ENCODE peak calls at places on chromosomes 11 and 22, in five cellular contexts. One of them, this sample, is unnamed.

GRCh38 chr11:32118025-32118974 is 27.4 kb downstream of the RCN1 start:
- DNase-seq in stimulated activated CD8-positive, alpha-beta memory T cell treated with anti-CD3 and anti-CD28 coated beads, Interleukin-4, amount 100 ng/mL, for 24 hours: no peak
- DNase-seq in neural crest cell: no peak
- DNase-seq in CD8-positive, alpha-beta T cell: no peak
- DNase-seq in PC-3: peak
- DNase-seq in this sample: no peak

GRCh38 chr11:36352919-36353318 is 56.8 kb downstream of the PRR5L start:
- DNase-seq in CD8-positive, alpha-beta T cell: peak
- DNase-seq in PC-3: no peak
- DNase-seq in neural crest cell: no peak
- DNase-seq in stimulated activated CD8-positive, alpha-beta memory T cell treated with anti-CD3 and anti-CD28 coated beads, Interleukin-4, amount 100 ng/mL, for 24 hours: peak
- DNase-seq in this sample: no peak

GRCh38 chr11:15157181-15157580 is 42.5 kb downstream of the INSC start:
- DNase-seq in stimulated activated CD8-positive, alpha-beta memory T cell treated with anti-CD3 and anti-CD28 coated beads, Interleukin-4, amount 100 ng/mL, for 24 hours: no peak
- DNase-seq in CD8-positive, alpha-beta T cell: no peak
- DNase-seq in neural crest cell: no peak
- DNase-seq in PC-3: peak
- DNase-seq in this sample: no peak

GRCh38 chr22:47616396-47617020 is 854.1 kb downstream of the TBC1D22A start:
- DNase-seq in neural crest cell: no peak
- DNase-seq in CD8-positive, alpha-beta T cell: no peak
- DNase-seq in stimulated activated CD8-positive, alpha-beta memory T cell treated with anti-CD3 and anti-CD28 coated beads, Interleukin-4, amount 100 ng/mL, for 24 hours: no peak
- DNase-seq in PC-3: no peak
- DNase-seq in this sample: no peak

GRCh38 chr11:70573701-70574151 is 175.4 kb downstream of the CTTN start:
- DNase-seq in CD8-positive, alpha-beta T cell: no peak
- DNase-seq in neural crest cell: no peak
- DNase-seq in stimulated activated CD8-positive, alpha-beta memory T cell treated with anti-CD3 and anti-CD28 coated beads, Interleukin-4, amount 100 ng/mL, for 24 hours: no peak
- DNase-seq in PC-3: no peak
- DNase-seq in this sample: no peak

GRCh38 chr11:105273660-105274280 is 134.2 kb upstream of the CARD18 start:
- DNase-seq in CD8-positive, alpha-beta T cell: no peak
- DNase-seq in PC-3: no peak
- DNase-seq in stimulated activated CD8-positive, alpha-beta memory T cell treated with anti-CD3 and anti-CD28 coated beads, Interleukin-4, amount 100 ng/mL, for 24 hours: no peak
- DNase-seq in neural crest cell: no peak
- DNase-seq in this sample: no peak

GRCh38 chr11:111606986-111607385 is 4.7 kb downstream of the SIK2 start:
- DNase-seq in neural crest cell: no peak
- DNase-seq in stimulated activated CD8-positive, alpha-beta memory T cell treated with anti-CD3 and anti-CD28 coated beads, Interleukin-4, amount 100 ng/mL, for 24 hours: no peak
- DNase-seq in PC-3: no peak
- DNase-seq in CD8-positive, alpha-beta T cell: no peak
- DNase-seq in this sample: no peak

GRCh38 chr11:60498853-60499252 is 6.3 kb downstream of the MS4A12 start:
- DNase-seq in CD8-positive, alpha-beta T cell: no peak
- DNase-seq in neural crest cell: no peak
- DNase-seq in PC-3: no peak
- DNase-seq in stimulated activated CD8-positive, alpha-beta memory T cell treated with anti-CD3 and anti-CD28 coated beads, Interleukin-4, amount 100 ng/mL, for 24 hours: no peak
- DNase-seq in this sample: no peak

GRCh38 chr22:20905415-20906386 is 11.5 kb upstream of the CRKL start:
- DNase-seq in neural crest cell: no peak
- DNase-seq in stimulated activated CD8-positive, alpha-beta memory T cell treated with anti-CD3 and anti-CD28 coated beads, Interleukin-4, amount 100 ng/mL, for 24 hours: no peak
- DNase-seq in PC-3: peak
- DNase-seq in CD8-positive, alpha-beta T cell: no peak
- DNase-seq in this sample: no peak

GRCh38 chr11:73862971-73863370 is 13.7 kb downstream of the COA4 start:
- DNase-seq in neural crest cell: no peak
- DNase-seq in PC-3: no peak
- DNase-seq in CD8-positive, alpha-beta T cell: no peak
- DNase-seq in stimulated activated CD8-positive, alpha-beta memory T cell treated with anti-CD3 and anti-CD28 coated beads, Interleukin-4, amount 100 ng/mL, for 24 hours: no peak
- DNase-seq in this sample: no peak

GRCh38 chr22:45677060-45677459 is 5.4 kb downstream of the ATXN10 start:
- DNase-seq in stimulated activated CD8-positive, alpha-beta memory T cell treated with anti-CD3 and anti-CD28 coated beads, Interleukin-4, amount 100 ng/mL, for 24 hours: no peak
- DNase-seq in neural crest cell: no peak
- DNase-seq in CD8-positive, alpha-beta T cell: no peak
- DNase-seq in PC-3: no peak
- DNase-seq in this sample: no peak

GRCh38 chr11:86923993-86924766 is 31.0 kb downstream of the FZD4 start:
- DNase-seq in CD8-positive, alpha-beta T cell: no peak
- DNase-seq in PC-3: no peak
- DNase-seq in neural crest cell: no peak
- DNase-seq in stimulated activated CD8-positive, alpha-beta memory T cell treated with anti-CD3 and anti-CD28 coated beads, Interleukin-4, amount 100 ng/mL, for 24 hours: no peak
- DNase-seq in this sample: no peak

GRCh38 chr11:105900515-105901035 is 121.5 kb downstream of the MSANTD4 start:
- DNase-seq in neural crest cell: no peak
- DNase-seq in CD8-positive, alpha-beta T cell: no peak
- DNase-seq in PC-3: no peak
- DNase-seq in stimulated activated CD8-positive, alpha-beta memory T cell treated with anti-CD3 and anti-CD28 coated beads, Interleukin-4, amount 100 ng/mL, for 24 hours: no peak
- DNase-seq in this sample: no peak

GRCh38 chr22:41976961-41977566 is 7.8 kb downstream of the SEPTIN3 start:
- DNase-seq in stimulated activated CD8-positive, alpha-beta memory T cell treated with anti-CD3 and anti-CD28 coated beads, Interleukin-4, amount 100 ng/mL, for 24 hours: no peak
- DNase-seq in CD8-positive, alpha-beta T cell: no peak
- DNase-seq in PC-3: no peak
- DNase-seq in neural crest cell: no peak
- DNase-seq in this sample: no peak

GRCh38 chr11:61949169-61950034 is 749 bp upstream of the BEST1 start:
- DNase-seq in neural crest cell: no peak
- DNase-seq in stimulated activated CD8-positive, alpha-beta memory T cell treated with anti-CD3 and anti-CD28 coated beads, Interleukin-4, amount 100 ng/mL, for 24 hours: no peak
- DNase-seq in CD8-positive, alpha-beta T cell: no peak
- DNase-seq in PC-3: no peak
- DNase-seq in this sample: peak

GRCh38 chr11:85941380-85941973 is 86.3 kb downstream of the CCDC83 start:
- DNase-seq in PC-3: peak
- DNase-seq in stimulated activated CD8-positive, alpha-beta memory T cell treated with anti-CD3 and anti-CD28 coated beads, Interleukin-4, amount 100 ng/mL, for 24 hours: no peak
- DNase-seq in CD8-positive, alpha-beta T cell: no peak
- DNase-seq in neural crest cell: peak
- DNase-seq in this sample: peak

GRCh38 chr11:123434911-123435310 is 4.8 kb downstream of the GRAMD1B start:
- DNase-seq in neural crest cell: no peak
- DNase-seq in CD8-positive, alpha-beta T cell: no peak
- DNase-seq in stimulated activated CD8-positive, alpha-beta memory T cell treated with anti-CD3 and anti-CD28 coated beads, Interleukin-4, amount 100 ng/mL, for 24 hours: no peak
- DNase-seq in PC-3: peak
- DNase-seq in this sample: no peak

GRCh38 chr11:99370557-99371200 is 349.9 kb downstream of the CNTN5 start:
- DNase-seq in neural crest cell: no peak
- DNase-seq in stimulated activated CD8-positive, alpha-beta memory T cell treated with anti-CD3 and anti-CD28 coated beads, Interleukin-4, amount 100 ng/mL, for 24 hours: no peak
- DNase-seq in CD8-positive, alpha-beta T cell: no peak
- DNase-seq in PC-3: peak
- DNase-seq in this sample: peak

GRCh38 chr22:27220349-27220748 is 563.0 kb downstream of the MIAT start:
- DNase-seq in PC-3: no peak
- DNase-seq in stimulated activated CD8-positive, alpha-beta memory T cell treated with anti-CD3 and anti-CD28 coated beads, Interleukin-4, amount 100 ng/mL, for 24 hours: no peak
- DNase-seq in CD8-positive, alpha-beta T cell: no peak
- DNase-seq in neural crest cell: no peak
- DNase-seq in this sample: no peak

GRCh38 chr11:48103621-48104561 is 112.7 kb upstream of the OR4B1 start:
- DNase-seq in stimulated activated CD8-positive, alpha-beta memory T cell treated with anti-CD3 and anti-CD28 coated beads, Interleukin-4, amount 100 ng/mL, for 24 hours: no peak
- DNase-seq in neural crest cell: no peak
- DNase-seq in CD8-positive, alpha-beta T cell: no peak
- DNase-seq in PC-3: peak
- DNase-seq in this sample: no peak

GRCh38 chr11:19687372-19687771 is 25.3 kb upstream of the NAV2 start:
- DNase-seq in neural crest cell: no peak
- DNase-seq in stimulated activated CD8-positive, alpha-beta memory T cell treated with anti-CD3 and anti-CD28 coated beads, Interleukin-4, amount 100 ng/mL, for 24 hours: no peak
- DNase-seq in PC-3: no peak
- DNase-seq in CD8-positive, alpha-beta T cell: no peak
- DNase-seq in this sample: no peak

GRCh38 chr11:29317669-29318068 is 699.2 kb downstream of the KCNA4 start:
- DNase-seq in stimulated activated CD8-positive, alpha-beta memory T cell treated with anti-CD3 and anti-CD28 coated beads, Interleukin-4, amount 100 ng/mL, for 24 hours: no peak
- DNase-seq in CD8-positive, alpha-beta T cell: no peak
- DNase-seq in neural crest cell: no peak
- DNase-seq in PC-3: no peak
- DNase-seq in this sample: no peak

GRCh38 chr11:45794169-45794568 is 10.8 kb upstream of the SLC35C1 start:
- DNase-seq in CD8-positive, alpha-beta T cell: no peak
- DNase-seq in stimulated activated CD8-positive, alpha-beta memory T cell treated with anti-CD3 and anti-CD28 coated beads, Interleukin-4, amount 100 ng/mL, for 24 hours: no peak
- DNase-seq in PC-3: no peak
- DNase-seq in neural crest cell: no peak
- DNase-seq in this sample: no peak

GRCh38 chr11:31601635-31602282 is 92.2 kb downstream of the ELP4 start:
- DNase-seq in stimulated activated CD8-positive, alpha-beta memory T cell treated with anti-CD3 and anti-CD28 coated beads, Interleukin-4, amount 100 ng/mL, for 24 hours: no peak
- DNase-seq in PC-3: no peak
- DNase-seq in neural crest cell: no peak
- DNase-seq in CD8-positive, alpha-beta T cell: no peak
- DNase-seq in this sample: no peak

GRCh38 chr22:19440411-19441195 is 6.9 kb downstream of the C22orf39 start:
- DNase-seq in neural crest cell: no peak
- DNase-seq in stimulated activated CD8-positive, alpha-beta memory T cell treated with anti-CD3 and anti-CD28 coated beads, Interleukin-4, amount 100 ng/mL, for 24 hours: no peak
- DNase-seq in CD8-positive, alpha-beta T cell: no peak
- DNase-seq in PC-3: no peak
- DNase-seq in this sample: no peak

GRCh38 chr22:39908737-39909136 is 7.9 kb downstream of the GRAP2 start:
- DNase-seq in stimulated activated CD8-positive, alpha-beta memory T cell treated with anti-CD3 and anti-CD28 coated beads, Interleukin-4, amount 100 ng/mL, for 24 hours: no peak
- DNase-seq in CD8-positive, alpha-beta T cell: no peak
- DNase-seq in PC-3: peak
- DNase-seq in neural crest cell: no peak
- DNase-seq in this sample: no peak

GRCh38 chr11:47163198-47163597 is 13.5 kb downstream of the ARFGAP2 start:
- DNase-seq in stimulated activated CD8-positive, alpha-beta memory T cell treated with anti-CD3 and anti-CD28 coated beads, Interleukin-4, amount 100 ng/mL, for 24 hours: no peak
- DNase-seq in neural crest cell: no peak
- DNase-seq in CD8-positive, alpha-beta T cell: no peak
- DNase-seq in PC-3: no peak
- DNase-seq in this sample: no peak

GRCh38 chr11:47378011-47378835 is at the start of gene SPI1:
- DNase-seq in stimulated activated CD8-positive, alpha-beta memory T cell treated with anti-CD3 and anti-CD28 coated beads, Interleukin-4, amount 100 ng/mL, for 24 hours: no peak
- DNase-seq in neural crest cell: no peak
- DNase-seq in PC-3: no peak
- DNase-seq in CD8-positive, alpha-beta T cell: no peak
- DNase-seq in this sample: no peak

GRCh38 chr11:102220728-102221467 is 96.4 kb upstream of the BIRC3 start:
- DNase-seq in stimulated activated CD8-positive, alpha-beta memory T cell treated with anti-CD3 and anti-CD28 coated beads, Interleukin-4, amount 100 ng/mL, for 24 hours: no peak
- DNase-seq in PC-3: peak
- DNase-seq in neural crest cell: no peak
- DNase-seq in CD8-positive, alpha-beta T cell: no peak
- DNase-seq in this sample: no peak